ENCODE peak calls at places on chromosomes 4 and X, in four cellular contexts. One of them, this sample, is unnamed.

GRCh38 chr4:6017030-6017429 is 1.2 kb downstream of the C4orf50 start:
- DNase-seq in lower lobe of right lung: no peak
- DNase-seq in NCI-H146: no peak
- DNase-seq in Peyer's patch: no peak
- DNase-seq in this sample: no peak

GRCh38 chr4:89171176-89171575 is 59.8 kb downstream of the TIGD2 start:
- DNase-seq in lower lobe of right lung: no peak
- DNase-seq in NCI-H146: no peak
- DNase-seq in Peyer's patch: no peak
- DNase-seq in this sample: no peak

GRCh38 chrX:81202413-81202794 is 502 bp downstream of the SH3BGRL start:
- DNase-seq in lower lobe of right lung: no peak
- DNase-seq in Peyer's patch: no peak
- DNase-seq in NCI-H146: no peak
- DNase-seq in this sample: no peak

GRCh38 chrX:16462912-16463311 is 187.0 kb upstream of the S100G start:
- DNase-seq in Peyer's patch: no peak
- DNase-seq in lower lobe of right lung: no peak
- DNase-seq in NCI-H146: no peak
- DNase-seq in this sample: no peak

GRCh38 chr4:155758500-155759371 is at the start of gene GUCY1B1:
- DNase-seq in lower lobe of right lung: peak
- DNase-seq in NCI-H146: no peak
- DNase-seq in Peyer's patch: peak
- DNase-seq in this sample: peak

GRCh38 chr4:37603070-37603468 is 83.1 kb downstream of the RELL1 start:
- DNase-seq in lower lobe of right lung: peak
- DNase-seq in NCI-H146: peak
- DNase-seq in Peyer's patch: peak
- DNase-seq in this sample: peak

GRCh38 chr4:30870513-30870912 is 150.3 kb downstream of the PCDH7 start:
- DNase-seq in lower lobe of right lung: no peak
- DNase-seq in Peyer's patch: no peak
- DNase-seq in NCI-H146: no peak
- DNase-seq in this sample: no peak

GRCh38 chr4:159608434-159608833 is 505.6 kb downstream of the RAPGEF2 start:
- DNase-seq in Peyer's patch: no peak
- DNase-seq in NCI-H146: no peak
- DNase-seq in lower lobe of right lung: no peak
- DNase-seq in this sample: no peak

GRCh38 chr4:173332963-173333657 is 1.0 kb downstream of the HMGB2 start:
- DNase-seq in NCI-H146: peak
- DNase-seq in lower lobe of right lung: no peak
- DNase-seq in Peyer's patch: no peak
- DNase-seq in this sample: peak

GRCh38 chr4:150224896-150225591 is 146.8 kb downstream of the DCLK2 start:
- DNase-seq in lower lobe of right lung: no peak
- DNase-seq in NCI-H146: no peak
- DNase-seq in Peyer's patch: no peak
- DNase-seq in this sample: no peak

GRCh38 chr4:156251373-156252065 is 297.9 kb upstream of the CTSO start:
- DNase-seq in lower lobe of right lung: no peak
- DNase-seq in Peyer's patch: no peak
- DNase-seq in NCI-H146: no peak
- DNase-seq in this sample: no peak

GRCh38 chr4:90419124-90419711 is 292.0 kb downstream of the CCSER1 start:
- DNase-seq in Peyer's patch: no peak
- DNase-seq in NCI-H146: no peak
- DNase-seq in lower lobe of right lung: no peak
- DNase-seq in this sample: no peak

GRCh38 chr4:16544251-16544721 is 318.0 kb upstream of the TAPT1 start:
- DNase-seq in Peyer's patch: no peak
- DNase-seq in NCI-H146: no peak
- DNase-seq in lower lobe of right lung: peak
- DNase-seq in this sample: no peak

GRCh38 chrX:149830192-149830873 is 48.6 kb downstream of the MAGEA9 start:
- DNase-seq in NCI-H146: no peak
- DNase-seq in Peyer's patch: no peak
- DNase-seq in lower lobe of right lung: no peak
- DNase-seq in this sample: no peak

GRCh38 chrX:9928083-9928482 is 39.1 kb upstream of the CLDN34 start:
- DNase-seq in NCI-H146: peak
- DNase-seq in Peyer's patch: no peak
- DNase-seq in lower lobe of right lung: no peak
- DNase-seq in this sample: no peak

GRCh38 chr4:140277576-140277975 is 95.9 kb upstream of the SCOC start:
- DNase-seq in NCI-H146: no peak
- DNase-seq in lower lobe of right lung: no peak
- DNase-seq in Peyer's patch: no peak
- DNase-seq in this sample: no peak

GRCh38 chr4:118280501-118281218 is 72.1 kb downstream of the PRSS12 start:
- DNase-seq in Peyer's patch: peak
- DNase-seq in lower lobe of right lung: no peak
- DNase-seq in NCI-H146: peak
- DNase-seq in this sample: peak

GRCh38 chr4:106385853-106386393 is 17.3 kb upstream of the GIMD1 start:
- DNase-seq in lower lobe of right lung: no peak
- DNase-seq in Peyer's patch: no peak
- DNase-seq in NCI-H146: no peak
- DNase-seq in this sample: no peak

GRCh38 chr4:3793545-3793944 is 27.4 kb downstream of the ADRA2C start:
- DNase-seq in lower lobe of right lung: peak
- DNase-seq in Peyer's patch: no peak
- DNase-seq in NCI-H146: no peak
- DNase-seq in this sample: no peak

GRCh38 chr4:48311896-48312295 is 29.4 kb upstream of the SLAIN2 start:
- DNase-seq in lower lobe of right lung: no peak
- DNase-seq in Peyer's patch: no peak
- DNase-seq in NCI-H146: no peak
- DNase-seq in this sample: no peak

GRCh38 chrX:18543738-18544137 is 118.3 kb downstream of the CDKL5 start:
- DNase-seq in Peyer's patch: no peak
- DNase-seq in NCI-H146: no peak
- DNase-seq in lower lobe of right lung: no peak
- DNase-seq in this sample: no peak

GRCh38 chrX:148940411-148940996 is 440.1 kb downstream of the AFF2 start:
- DNase-seq in Peyer's patch: no peak
- DNase-seq in NCI-H146: no peak
- DNase-seq in lower lobe of right lung: no peak
- DNase-seq in this sample: no peak

GRCh38 chr4:23877758-23878229 is 12.1 kb downstream of the PPARGC1A start:
- DNase-seq in lower lobe of right lung: no peak
- DNase-seq in Peyer's patch: no peak
- DNase-seq in NCI-H146: no peak
- DNase-seq in this sample: no peak

GRCh38 chr4:48315728-48316630 is 25.4 kb upstream of the SLAIN2 start:
- DNase-seq in Peyer's patch: no peak
- DNase-seq in NCI-H146: peak
- DNase-seq in lower lobe of right lung: no peak
- DNase-seq in this sample: peak

GRCh38 chr4:154973636-154974035 is 192.6 kb downstream of the RBM46 start:
- DNase-seq in NCI-H146: no peak
- DNase-seq in Peyer's patch: no peak
- DNase-seq in lower lobe of right lung: no peak
- DNase-seq in this sample: no peak

GRCh38 chrX:24676403-24677024 is 17.2 kb upstream of the POLA1 start:
- DNase-seq in lower lobe of right lung: no peak
- DNase-seq in NCI-H146: peak
- DNase-seq in Peyer's patch: no peak
- DNase-seq in this sample: peak

GRCh38 chr4:155539746-155540145 is 126.9 kb upstream of the GUCY1A1 start:
- DNase-seq in lower lobe of right lung: no peak
- DNase-seq in Peyer's patch: no peak
- DNase-seq in NCI-H146: no peak
- DNase-seq in this sample: no peak

GRCh38 chrX:100994352-100995281 is 25.1 kb downstream of the ARL13A start:
- DNase-seq in Peyer's patch: no peak
- DNase-seq in NCI-H146: no peak
- DNase-seq in lower lobe of right lung: no peak
- DNase-seq in this sample: no peak

GRCh38 chr4:20015825-20016224 is 235.9 kb upstream of the SLIT2 start:
- DNase-seq in Peyer's patch: no peak
- DNase-seq in NCI-H146: no peak
- DNase-seq in lower lobe of right lung: no peak
- DNase-seq in this sample: no peak

GRCh38 chr4:17809667-17810066 is 890 bp downstream of the DCAF16 start:
- DNase-seq in lower lobe of right lung: no peak
- DNase-seq in NCI-H146: no peak
- DNase-seq in Peyer's patch: no peak
- DNase-seq in this sample: no peak

GRCh38 chr4:89829470-89830138 is 7.4 kb downstream of the SNCA start:
- DNase-seq in NCI-H146: no peak
- DNase-seq in lower lobe of right lung: peak
- DNase-seq in Peyer's patch: peak
- DNase-seq in this sample: peak

GRCh38 chr4:1226167-1226514 is 22.8 kb downstream of the CTBP1 start:
- DNase-seq in NCI-H146: no peak
- DNase-seq in lower lobe of right lung: no peak
- DNase-seq in Peyer's patch: no peak
- DNase-seq in this sample: no peak

GRCh38 chr4:13905543-13905942 is 278.0 kb upstream of the BOD1L1 start:
- DNase-seq in lower lobe of right lung: no peak
- DNase-seq in NCI-H146: no peak
- DNase-seq in Peyer's patch: no peak
- DNase-seq in this sample: no peak

GRCh38 chr4:73620115-73620792 is at the start of gene RASSF6:
- DNase-seq in NCI-H146: peak
- DNase-seq in lower lobe of right lung: peak
- DNase-seq in Peyer's patch: peak
- DNase-seq in this sample: no peak

This sample was measured in B cell.